ENCODE peak calls at places on chromosomes 6 and 20, in seven cellular contexts. One of them, this sample, is unnamed.

GRCh38 chr6:142112451-142113061 is 20.2 kb upstream of the GJE1 start:
- DNase-seq in ascending aorta: peak
- DNase-seq in suprapubic skin: peak
- DNase-seq in tibial nerve: peak
- DNase-seq in left ventricle myocardium inferior: peak
- DNase-seq in CD8-positive, alpha-beta T cell: peak
- DNase-seq in transverse colon: peak
- DNase-seq in this sample: peak

GRCh38 chr6:108561742-108562502 is 1.2 kb downstream of the FOXO3 start:
- DNase-seq in suprapubic skin: no peak
- DNase-seq in tibial nerve: no peak
- DNase-seq in CD8-positive, alpha-beta T cell: no peak
- DNase-seq in left ventricle myocardium inferior: peak
- DNase-seq in ascending aorta: peak
- DNase-seq in transverse colon: peak
- DNase-seq in this sample: no peak

GRCh38 chr6:12009180-12009748 is 2.8 kb upstream of the HIVEP1 start:
- DNase-seq in transverse colon: no peak
- DNase-seq in CD8-positive, alpha-beta T cell: no peak
- DNase-seq in ascending aorta: no peak
- DNase-seq in suprapubic skin: no peak
- DNase-seq in left ventricle myocardium inferior: no peak
- DNase-seq in tibial nerve: no peak
- DNase-seq in this sample: no peak

GRCh38 chr20:24662286-24662685 is 192.9 kb downstream of the SYNDIG1 start:
- DNase-seq in left ventricle myocardium inferior: no peak
- DNase-seq in CD8-positive, alpha-beta T cell: no peak
- DNase-seq in suprapubic skin: no peak
- DNase-seq in transverse colon: no peak
- DNase-seq in tibial nerve: no peak
- DNase-seq in ascending aorta: no peak
- DNase-seq in this sample: no peak

GRCh38 chr20:4545526-4545925 is 176.2 kb upstream of the PRND start:
- DNase-seq in tibial nerve: no peak
- DNase-seq in left ventricle myocardium inferior: no peak
- DNase-seq in CD8-positive, alpha-beta T cell: no peak
- DNase-seq in ascending aorta: no peak
- DNase-seq in transverse colon: no peak
- DNase-seq in suprapubic skin: no peak
- DNase-seq in this sample: peak

GRCh38 chr20:64069614-64070243 is 6.7 kb downstream of the TCEA2 start:
- DNase-seq in suprapubic skin: no peak
- DNase-seq in left ventricle myocardium inferior: no peak
- DNase-seq in transverse colon: no peak
- DNase-seq in ascending aorta: no peak
- DNase-seq in tibial nerve: no peak
- DNase-seq in CD8-positive, alpha-beta T cell: no peak
- DNase-seq in this sample: peak

GRCh38 chr20:50558483-50558925 is 48.3 kb downstream of the PTPN1 start:
- DNase-seq in left ventricle myocardium inferior: no peak
- DNase-seq in tibial nerve: no peak
- DNase-seq in transverse colon: no peak
- DNase-seq in ascending aorta: no peak
- DNase-seq in CD8-positive, alpha-beta T cell: no peak
- DNase-seq in suprapubic skin: no peak
- DNase-seq in this sample: peak

GRCh38 chr6:112144145-112144926 is 56.9 kb downstream of the FAM229B start:
- DNase-seq in left ventricle myocardium inferior: no peak
- DNase-seq in transverse colon: no peak
- DNase-seq in ascending aorta: no peak
- DNase-seq in CD8-positive, alpha-beta T cell: no peak
- DNase-seq in suprapubic skin: no peak
- DNase-seq in tibial nerve: no peak
- DNase-seq in this sample: no peak

GRCh38 chr6:16902520-16902919 is 141.3 kb upstream of the ATXN1 start:
- DNase-seq in CD8-positive, alpha-beta T cell: no peak
- DNase-seq in ascending aorta: no peak
- DNase-seq in suprapubic skin: no peak
- DNase-seq in left ventricle myocardium inferior: no peak
- DNase-seq in transverse colon: no peak
- DNase-seq in tibial nerve: no peak
- DNase-seq in this sample: no peak

GRCh38 chr6:53203483-53203882 is 54.8 kb upstream of the GCM1 start:
- DNase-seq in CD8-positive, alpha-beta T cell: no peak
- DNase-seq in suprapubic skin: no peak
- DNase-seq in left ventricle myocardium inferior: no peak
- DNase-seq in transverse colon: no peak
- DNase-seq in ascending aorta: no peak
- DNase-seq in tibial nerve: no peak
- DNase-seq in this sample: no peak

GRCh38 chr6:158799051-158799792 is 19.9 kb downstream of the EZR start:
- DNase-seq in left ventricle myocardium inferior: no peak
- DNase-seq in tibial nerve: no peak
- DNase-seq in suprapubic skin: no peak
- DNase-seq in ascending aorta: no peak
- DNase-seq in transverse colon: peak
- DNase-seq in CD8-positive, alpha-beta T cell: no peak
- DNase-seq in this sample: peak

GRCh38 chr6:209432-210103 is 82.7 kb upstream of the DUSP22 start:
- DNase-seq in ascending aorta: no peak
- DNase-seq in CD8-positive, alpha-beta T cell: no peak
- DNase-seq in left ventricle myocardium inferior: no peak
- DNase-seq in transverse colon: no peak
- DNase-seq in tibial nerve: no peak
- DNase-seq in suprapubic skin: no peak
- DNase-seq in this sample: no peak

GRCh38 chr20:33415948-33416347 is 14.6 kb upstream of the CDK5RAP1 start:
- DNase-seq in left ventricle myocardium inferior: peak
- DNase-seq in transverse colon: no peak
- DNase-seq in ascending aorta: peak
- DNase-seq in suprapubic skin: no peak
- DNase-seq in CD8-positive, alpha-beta T cell: no peak
- DNase-seq in tibial nerve: peak
- DNase-seq in this sample: peak

GRCh38 chr6:33742837-33743236 is 3.9 kb downstream of the IP6K3 start:
- DNase-seq in suprapubic skin: no peak
- DNase-seq in transverse colon: no peak
- DNase-seq in CD8-positive, alpha-beta T cell: no peak
- DNase-seq in left ventricle myocardium inferior: no peak
- DNase-seq in ascending aorta: no peak
- DNase-seq in tibial nerve: no peak
- DNase-seq in this sample: no peak

GRCh38 chr20:9573598-9573997 is 59.2 kb downstream of the LAMP5 start:
- DNase-seq in tibial nerve: no peak
- DNase-seq in transverse colon: no peak
- DNase-seq in CD8-positive, alpha-beta T cell: no peak
- DNase-seq in left ventricle myocardium inferior: no peak
- DNase-seq in suprapubic skin: no peak
- DNase-seq in ascending aorta: no peak
- DNase-seq in this sample: no peak

GRCh38 chr6:156308604-156309003 is 468.6 kb upstream of the ARID1B start:
- DNase-seq in CD8-positive, alpha-beta T cell: no peak
- DNase-seq in ascending aorta: no peak
- DNase-seq in transverse colon: no peak
- DNase-seq in left ventricle myocardium inferior: no peak
- DNase-seq in tibial nerve: no peak
- DNase-seq in suprapubic skin: no peak
- DNase-seq in this sample: no peak

GRCh38 chr6:156310701-156311100 is 466.5 kb upstream of the ARID1B start:
- DNase-seq in tibial nerve: no peak
- DNase-seq in transverse colon: no peak
- DNase-seq in left ventricle myocardium inferior: no peak
- DNase-seq in CD8-positive, alpha-beta T cell: no peak
- DNase-seq in ascending aorta: no peak
- DNase-seq in suprapubic skin: no peak
- DNase-seq in this sample: no peak

GRCh38 chr6:156313037-156313436 is 464.1 kb upstream of the ARID1B start:
- DNase-seq in tibial nerve: no peak
- DNase-seq in ascending aorta: no peak
- DNase-seq in CD8-positive, alpha-beta T cell: no peak
- DNase-seq in transverse colon: no peak
- DNase-seq in left ventricle myocardium inferior: no peak
- DNase-seq in suprapubic skin: no peak
- DNase-seq in this sample: no peak

DNA sequence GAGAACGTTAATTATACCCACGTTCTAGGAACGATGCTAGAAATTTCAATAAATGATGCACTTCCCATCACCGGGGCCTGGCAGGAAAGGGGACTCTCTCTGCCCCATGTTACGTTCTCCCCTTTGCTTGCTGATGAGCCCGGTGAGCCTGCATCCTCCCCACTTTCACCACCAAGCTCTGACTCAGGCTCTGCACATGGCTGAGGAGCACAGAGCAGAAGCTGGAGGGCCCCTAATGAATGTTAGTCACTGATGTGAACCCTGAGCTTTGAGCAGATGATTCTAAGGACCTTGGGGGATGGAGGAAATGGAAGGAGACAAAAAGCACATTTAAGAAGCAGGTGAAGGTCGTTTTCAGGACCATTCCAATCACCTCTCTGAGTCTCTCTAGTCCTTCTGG is 468.2 kb upstream of the ARID1B start:
- DNase-seq in CD8-positive, alpha-beta T cell: no peak
- DNase-seq in left ventricle myocardium inferior: no peak
- DNase-seq in suprapubic skin: no peak
- DNase-seq in tibial nerve: no peak
- DNase-seq in ascending aorta: no peak
- DNase-seq in transverse colon: no peak
- DNase-seq in this sample: no peak
- TF ChIP-seq CTCF in CD8-positive, alpha-beta T cell: no peak
- TF ChIP-seq CTCF in left ventricle myocardium inferior: no peak
- TF ChIP-seq CTCF in suprapubic skin: no peak
- TF ChIP-seq CTCF in tibial nerve: no peak
- TF ChIP-seq CTCF in ascending aorta: no peak
- TF ChIP-seq CTCF in transverse colon: no peak
- TF ChIP-seq CTCF in this sample: no peak

GRCh38 chr20:731891-732560 is 36.3 kb downstream of the SLC52A3 start:
- DNase-seq in tibial nerve: no peak
- DNase-seq in CD8-positive, alpha-beta T cell: no peak
- DNase-seq in transverse colon: no peak
- DNase-seq in suprapubic skin: no peak
- DNase-seq in ascending aorta: no peak
- DNase-seq in left ventricle myocardium inferior: no peak
- DNase-seq in this sample: no peak

GRCh38 chr20:725491-725890 is 42.8 kb downstream of the SLC52A3 start:
- DNase-seq in suprapubic skin: no peak
- DNase-seq in CD8-positive, alpha-beta T cell: no peak
- DNase-seq in transverse colon: no peak
- DNase-seq in ascending aorta: no peak
- DNase-seq in tibial nerve: no peak
- DNase-seq in left ventricle myocardium inferior: no peak
- DNase-seq in this sample: no peak

GRCh38 chr20:730005-730404 is 38.3 kb downstream of the SLC52A3 start:
- DNase-seq in suprapubic skin: no peak
- DNase-seq in tibial nerve: no peak
- DNase-seq in left ventricle myocardium inferior: no peak
- DNase-seq in transverse colon: no peak
- DNase-seq in ascending aorta: no peak
- DNase-seq in CD8-positive, alpha-beta T cell: no peak
- DNase-seq in this sample: no peak

GRCh38 chr20:726160-726559 is 42.1 kb downstream of the SLC52A3 start:
- DNase-seq in CD8-positive, alpha-beta T cell: no peak
- DNase-seq in suprapubic skin: no peak
- DNase-seq in ascending aorta: no peak
- DNase-seq in transverse colon: no peak
- DNase-seq in tibial nerve: no peak
- DNase-seq in left ventricle myocardium inferior: no peak
- DNase-seq in this sample: no peak

DNA sequence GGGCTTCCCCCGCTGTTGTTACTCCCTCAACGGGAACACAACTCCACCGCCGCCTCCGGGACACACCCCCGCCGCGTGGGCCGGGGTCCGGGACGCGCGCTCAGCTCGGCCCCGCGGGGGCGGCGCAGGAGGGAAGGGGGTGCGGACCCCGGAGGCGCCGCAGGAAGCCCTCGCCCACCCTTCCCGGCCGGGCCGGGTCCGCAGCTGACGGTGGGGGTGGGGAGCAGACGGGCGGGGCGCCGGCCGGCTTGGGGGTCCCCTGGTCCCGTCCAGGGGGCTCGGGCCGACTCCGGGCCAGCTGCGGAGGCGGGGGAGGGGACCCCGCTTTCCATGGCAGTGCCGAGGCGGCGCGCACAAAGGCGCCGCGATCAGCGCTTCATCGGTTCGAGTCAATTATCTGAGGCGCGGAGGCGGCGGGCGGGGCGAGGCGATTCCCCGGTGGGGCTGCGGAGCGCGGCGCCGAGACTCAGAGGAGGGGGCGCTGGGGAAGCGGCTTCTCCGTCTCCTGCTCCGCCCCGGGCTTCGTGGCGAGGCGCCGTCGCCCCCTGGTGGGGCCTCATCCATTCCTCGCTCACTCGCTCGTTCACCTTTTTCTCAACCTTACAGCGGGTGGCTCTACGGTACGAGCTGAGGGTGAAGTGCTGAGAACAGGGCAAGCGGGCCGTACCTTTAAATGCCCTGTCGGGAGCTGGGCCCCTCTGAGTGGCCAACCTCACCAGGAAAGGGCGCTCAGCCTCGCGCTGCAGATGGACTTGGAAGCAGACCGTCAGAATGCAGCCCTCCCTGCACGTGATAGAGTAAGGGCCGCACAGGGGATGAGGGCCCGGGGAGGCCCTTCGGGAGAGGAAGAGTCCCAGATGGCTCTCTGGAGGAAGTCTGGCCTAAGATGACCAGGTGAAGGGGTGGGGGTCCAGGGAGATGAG is 40.0 kb downstream of the SLC52A3 start:
- DNase-seq in transverse colon: peak
- DNase-seq in ascending aorta: no peak
- DNase-seq in tibial nerve: no peak
- DNase-seq in suprapubic skin: no peak
- DNase-seq in left ventricle myocardium inferior: peak
- DNase-seq in CD8-positive, alpha-beta T cell: peak
- DNase-seq in this sample: peak
- H3K4me3 ChIP-seq in transverse colon: peak
- H3K4me3 ChIP-seq in ascending aorta: peak
- H3K4me3 ChIP-seq in tibial nerve: no peak
- H3K4me3 ChIP-seq in suprapubic skin: peak
- H3K4me3 ChIP-seq in left ventricle myocardium inferior: peak
- H3K4me3 ChIP-seq in CD8-positive, alpha-beta T cell: peak
- H3K4me3 ChIP-seq in this sample: peak

DNA sequence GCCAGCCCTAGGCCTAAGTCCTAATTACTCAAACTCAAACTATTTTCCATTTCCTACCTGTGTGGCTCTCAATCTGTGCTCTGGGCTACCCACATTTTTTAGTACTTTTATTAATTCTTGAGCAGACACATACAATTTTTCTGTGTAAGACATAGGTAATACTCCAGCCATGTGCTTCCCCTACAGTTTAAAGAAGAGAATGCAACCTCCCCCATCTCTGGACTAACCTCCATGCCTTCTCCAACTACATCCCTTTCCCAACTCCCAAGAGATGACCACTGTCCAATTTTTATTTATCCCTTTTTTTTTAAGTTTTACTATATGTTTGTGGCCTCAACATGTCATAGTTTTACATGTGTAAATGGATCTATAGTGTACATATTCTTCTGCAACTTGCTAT is 5.8 kb downstream of the HMGN4 start:
- DNase-seq in suprapubic skin: no peak
- DNase-seq in ascending aorta: no peak
- DNase-seq in CD8-positive, alpha-beta T cell: no peak
- DNase-seq in left ventricle myocardium inferior: no peak
- DNase-seq in tibial nerve: no peak
- DNase-seq in transverse colon: no peak
- DNase-seq in this sample: peak
- TF ChIP-seq CTCF in suprapubic skin: no peak
- TF ChIP-seq CTCF in ascending aorta: peak
- TF ChIP-seq CTCF in CD8-positive, alpha-beta T cell: peak
- TF ChIP-seq CTCF in left ventricle myocardium inferior: peak
- TF ChIP-seq CTCF in tibial nerve: peak
- TF ChIP-seq CTCF in transverse colon: peak
- TF ChIP-seq CTCF in this sample: peak

GRCh38 chr6:119340766-119341487 is 8.6 kb downstream of the MAN1A1 start:
- DNase-seq in tibial nerve: no peak
- DNase-seq in CD8-positive, alpha-beta T cell: no peak
- DNase-seq in transverse colon: no peak
- DNase-seq in suprapubic skin: no peak
- DNase-seq in left ventricle myocardium inferior: no peak
- DNase-seq in ascending aorta: no peak
- DNase-seq in this sample: no peak
- H3K4me3 ChIP-seq in tibial nerve: no peak
- H3K4me3 ChIP-seq in CD8-positive, alpha-beta T cell: no peak
- H3K4me3 ChIP-seq in transverse colon: no peak
- H3K4me3 ChIP-seq in suprapubic skin: peak
- H3K4me3 ChIP-seq in left ventricle myocardium inferior: no peak
- H3K4me3 ChIP-seq in ascending aorta: no peak
- H3K4me3 ChIP-seq in this sample: no peak